ENCODE peak calls at places on chromosomes 11 and 22, in five cellular contexts. B is activated CD8-positive, alpha-beta memory T cell treated with anti-CD3 and anti-CD28 coated beads, Interleukin-2, amount 50 U/mL, for 4 hours; H is stimulated activated naive CD8-positive, alpha-beta T cell treated with anti-CD3 and anti-CD28 coated beads, Interleukin-15, amount 100 ng/mL, for 72 hours; Z is stimulated activated CD4-positive, alpha-beta T cell treated with anti-CD3 and anti-CD28 coated beads, Interleukin-4, amount 100 ng/mL, for 48 hours; R is kidney. Q is an unnamed sample.

GRCh38 chr11:20013346-20014066 is 146.8 kb downstream of the DBX1 start:
- DNase-seq in Z (no peak), H (no peak), R (no peak), B (no peak), Q (no peak)

GRCh38 chr11:56533054-56533740 is 9.9 kb downstream of the OR5M11 start:
- DNase-seq in Z (no peak), R (no peak), B (no peak), H (no peak), Q (no peak)

GRCh38 chr11:96215826-96216225 is 127.2 kb downstream of the MAML2 start:
- DNase-seq in R (no peak), Z (no peak), B (no peak), H (no peak), Q (no peak)

GRCh38 chr11:69333906-69334305 is 40.0 kb downstream of the MYEOV start:
- DNase-seq in H (no peak), R (no peak), Z (no peak), B (no peak), Q (peak)

GRCh38 chr11:102204174-102204573 is 93.9 kb downstream of the YAP1 start:
- DNase-seq in R (no peak), Z (no peak), B (no peak), H (no peak), Q (no peak)

GRCh38 chr11:62574363-62575057 is 819 bp upstream of the EEF1G start:
- DNase-seq in R (peak), H (no peak), Z (no peak), B (no peak), Q (peak)

GRCh38 chr11:10823152-10823579 is 14.4 kb upstream of the EIF4G2 start:
- DNase-seq in B (no peak), R (no peak), Z (no peak), H (no peak), Q (no peak)

GRCh38 chr11:121996574-121996973 is 119.4 kb downstream of the BLID start:
- DNase-seq in Z (no peak), B (no peak), R (no peak), H (no peak), Q (no peak)

GRCh38 chr11:68643576-68643975 is 40.8 kb upstream of the GAL start:
- DNase-seq in B (no peak), Z (no peak), H (no peak), R (no peak), Q (no peak)

GRCh38 chr11:92332986-92333385 is 108.4 kb downstream of the FAT3 start:
- DNase-seq in Z (no peak), R (no peak), B (no peak), H (no peak), Q (no peak)

GRCh38 chr11:103624708-103625623 is 411.5 kb upstream of the DDI1 start:
- DNase-seq in Z (no peak), B (no peak), R (no peak), H (no peak), Q (no peak)

GRCh38 chr11:102472127-102472526 is 19.6 kb upstream of the TMEM123 start:
- DNase-seq in Z (no peak), B (no peak), H (no peak), R (no peak), Q (no peak)

GRCh38 chr11:129918361-129918760 is 23.0 kb upstream of the NFRKB start:
- DNase-seq in B (no peak), Z (no peak), R (no peak), H (no peak), Q (no peak)

GRCh38 chr11:36703055-36703404 is 105.0 kb upstream of the RAG2 start:
- DNase-seq in H (no peak), R (no peak), Z (no peak), B (no peak), Q (no peak)

GRCh38 chr22:36180038-36180880 is 19.7 kb upstream of the APOL3 start:
- DNase-seq in R (peak), H (peak), B (peak), Z (peak), Q (peak)

GRCh38 chr11:1880746-1881441 is 10.8 kb downstream of the PRR33 start:
- DNase-seq in R (no peak), Z (no peak), B (no peak), H (no peak), Q (peak)

GRCh38 chr11:59680287-59681154 is 11.7 kb upstream of the PATL1 start:
- DNase-seq in R (no peak), B (peak), Z (peak), H (peak), Q (peak)

GRCh38 chr22:49447837-49448236 is 379.8 kb downstream of the BRD1 start:
- DNase-seq in B (no peak), H (no peak), Z (no peak), R (no peak), Q (no peak)

GRCh38 chr11:121225402-121225801 is 67.2 kb upstream of the SC5D start:
- DNase-seq in B (no peak), H (no peak), R (no peak), Z (no peak), Q (no peak)

GRCh38 chr11:119624102-119624615 is 104.8 kb downstream of the NECTIN1 start:
- DNase-seq in Z (no peak), R (no peak), H (peak), B (no peak), Q (no peak)

GRCh38 chr22:37401861-37402506 is 25.3 kb downstream of the ELFN2 start:
- DNase-seq in B (no peak), R (no peak), H (no peak), Z (no peak), Q (no peak)

GRCh38 chr11:118572914-118573550 is 823 bp downstream of the ARCN1 start:
- DNase-seq in Z (peak), R (no peak), B (peak), H (peak), Q (peak)

GRCh38 chr11:355581-356458 is 13.5 kb upstream of the B4GALNT4 start:
- DNase-seq in R (peak), B (peak), H (peak), Z (peak), Q (peak)

GRCh38 chr22:49768511-49768910 is 59.2 kb downstream of the BRD1 start:
- DNase-seq in R (peak), Z (no peak), H (no peak), B (peak), Q (no peak)

GRCh38 chr11:114219559-114220349 is 76.4 kb upstream of the NNMT start:
- DNase-seq in R (no peak), B (no peak), H (no peak), Z (no peak), Q (no peak)

GRCh38 chr11:69485337-69486041 is 4.0 kb downstream of the LINC01488 start:
- DNase-seq in B (no peak), R (peak), Z (no peak), H (no peak), Q (no peak)

GRCh38 chr22:28123989-28124766 is 205.1 kb upstream of the PITPNB start:
- DNase-seq in B (no peak), R (no peak), H (no peak), Z (no peak), Q (no peak)

GRCh38 chr22:49344196-49344595 is 483.5 kb downstream of the BRD1 start:
- DNase-seq in R (peak), B (no peak), Z (no peak), H (no peak), Q (no peak)

GRCh38 chr11:76577199-76577920 is 93.2 kb downstream of the LRRC32 start:
- DNase-seq in B (no peak), Z (no peak), H (no peak), R (peak), Q (peak)

GRCh38 chr22:40348025-40348658 is 1.8 kb downstream of the ADSL start:
- DNase-seq in R (no peak), Z (peak), H (peak), B (peak), Q (peak)

GRCh38 chr22:17120711-17121234 is 387 bp downstream of the TMEM121B start:
- DNase-seq in R (no peak), B (peak), Z (no peak), H (peak), Q (no peak)

GRCh38 chr22:20392983-20393704 is 807 bp upstream of the ZNF74 start:
- DNase-seq in H (no peak), B (no peak), R (peak), Z (no peak), Q (no peak)

Q was measured in colonic mucosa.